ENCODE peak calls at places on chromosomes 13 and 19, in ten cellular contexts. F, E, K, L, R, X, T, V, C and M are unnamed samples.

GRCh38 chr13:93472296-93472695 is 245.7 kb downstream of the GPC6 start:
- DNase-seq in T (no peak), C (peak), F (no peak), R (no peak), V (no peak), K (no peak), X (no peak), L (no peak), E (no peak), M (no peak)

GRCh38 chr13:36815069-36815468 is 4.0 kb upstream of the RFXAP start:
- DNase-seq in L (no peak), R (no peak), K (no peak), X (no peak), T (no peak), F (peak), C (no peak), E (no peak), V (no peak), M (no peak)

GRCh38 chr19:5302396-5302795 is 38.2 kb downstream of the PTPRS start:
- DNase-seq in L (no peak), T (no peak), K (no peak), R (no peak), E (no peak), V (no peak), C (no peak), F (no peak), X (no peak), M (no peak)

GRCh38 chr19:3491396-3492119 is 8.3 kb upstream of the SMIM44 start:
- DNase-seq in K (no peak), R (no peak), T (no peak), E (no peak), F (no peak), L (no peak), X (no peak), C (no peak), V (no peak), M (no peak)

GRCh38 chr19:41311072-41311471 is 1.1 kb downstream of the CCDC97 start:
- DNase-seq in E (no peak), T (no peak), F (no peak), X (no peak), V (no peak), K (no peak), R (no peak), C (no peak), L (no peak), M (peak)

GRCh38 chr13:74015137-74015536 is 119.1 kb downstream of the KLF12 start:
- DNase-seq in R (peak), E (no peak), V (peak), X (no peak), K (no peak), C (no peak), L (no peak), T (no peak), F (peak), M (no peak)

GRCh38 chr19:11736696-11737095 is 2.0 kb downstream of the ZNF823 start:
- DNase-seq in K (peak), R (peak), C (no peak), L (no peak), E (peak), X (peak), V (peak), T (no peak), F (peak), M (peak)

GRCh38 chr19:16273005-16273404 is 51.6 kb upstream of the KLF2 start:
- DNase-seq in K (no peak), T (no peak), F (no peak), R (peak), L (peak), C (no peak), E (peak), V (peak), X (no peak), M (no peak)

GRCh38 chr19:10339380-10339960 is at the start of gene ICAM3:
- DNase-seq in K (no peak), V (no peak), E (no peak), L (no peak), F (no peak), T (no peak), C (peak), R (no peak), X (no peak), M (no peak)

GRCh38 chr19:347946-348861 is 3.6 kb upstream of the MIER2 start:
- DNase-seq in L (peak), C (no peak), T (peak), R (no peak), V (no peak), X (no peak), E (no peak), K (no peak), F (peak), M (no peak)

GRCh38 chr13:112052213-112052612 is 14.7 kb upstream of the SOX1 start:
- DNase-seq in C (peak), V (no peak), T (no peak), F (no peak), R (no peak), X (no peak), E (no peak), L (no peak), K (no peak), M (no peak)

GRCh38 chr13:93355094-93355493 is 128.5 kb downstream of the GPC6 start:
- DNase-seq in T (no peak), C (no peak), V (no peak), R (no peak), E (no peak), K (no peak), L (no peak), F (no peak), X (no peak), M (no peak)

GRCh38 chr13:95530178-95530577 is 22.3 kb upstream of the CLDN10 start:
- DNase-seq in C (no peak), E (no peak), F (peak), V (peak), R (peak), K (peak), L (no peak), T (peak), X (no peak), M (peak)

GRCh38 chr19:11141937-11142527 is 13.6 kb downstream of the SPC24 start:
- DNase-seq in V (no peak), L (no peak), K (no peak), X (no peak), F (peak), E (no peak), T (no peak), C (no peak), R (no peak), M (no peak)

GRCh38 chr13:34749046-34749445 is 193.0 kb upstream of the NBEA start:
- DNase-seq in K (no peak), E (no peak), V (no peak), C (no peak), L (no peak), X (no peak), R (no peak), F (no peak), T (no peak), M (no peak)

GRCh38 chr13:34750078-34750703 is 191.9 kb upstream of the NBEA start:
- DNase-seq in V (peak), E (peak), F (no peak), C (no peak), K (peak), L (peak), R (no peak), T (no peak), X (no peak), M (no peak)

GRCh38 chr13:34748078-34748477 is 194.0 kb upstream of the NBEA start:
- DNase-seq in R (peak), E (peak), F (no peak), V (peak), L (no peak), T (peak), X (no peak), K (no peak), C (no peak), M (peak)

GRCh38 chr13:34747507-34747906 is 194.6 kb upstream of the NBEA start:
- DNase-seq in L (no peak), C (no peak), E (no peak), K (no peak), R (no peak), V (no peak), X (no peak), F (no peak), T (no peak), M (no peak)

DNA sequence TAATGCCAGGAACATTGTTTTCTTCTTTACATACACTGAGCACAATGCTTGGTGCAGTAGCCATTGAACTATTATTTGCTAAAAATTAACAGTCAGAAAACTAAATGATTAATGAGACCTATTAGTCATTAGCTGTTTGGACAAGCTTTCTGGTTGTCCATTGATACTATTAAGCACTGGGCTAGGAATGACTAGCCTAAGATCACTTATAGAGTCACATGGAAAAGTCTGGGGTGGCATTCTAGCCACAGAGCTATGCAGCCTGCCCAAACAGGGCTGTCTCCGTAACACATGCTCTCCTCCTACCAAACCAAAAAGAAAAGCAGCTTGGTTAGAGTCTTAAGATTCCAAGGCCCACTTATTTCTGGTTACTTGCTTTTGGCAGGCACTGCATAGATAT is 193.5 kb upstream of the NBEA start:
- DNase-seq in L (no peak), T (no peak), E (no peak), K (no peak), V (no peak), F (no peak), X (no peak), R (no peak), C (no peak), M (no peak)
- H3K4me3 ChIP-seq in L (no peak), T (no peak), E (no peak), K (no peak), V (no peak), F (no peak), X (no peak), R (no peak), C (no peak), M (no peak)

GRCh38 chr19:48558018-48558684 is 6.2 kb downstream of the SULT2B1 start:
- DNase-seq in V (peak), E (no peak), C (peak), K (no peak), R (peak), X (no peak), T (no peak), F (peak), L (no peak), M (peak)

GRCh38 chr19:48556825-48557224 is 4.9 kb downstream of the SULT2B1 start:
- DNase-seq in L (no peak), F (no peak), K (no peak), E (no peak), V (no peak), R (no peak), C (no peak), X (no peak), T (no peak), M (no peak)

GRCh38 chr19:48556163-48556562 is 4.2 kb downstream of the SULT2B1 start:
- DNase-seq in E (no peak), C (no peak), R (peak), L (peak), T (peak), F (peak), X (no peak), V (peak), K (peak), M (peak)

GRCh38 chr19:48561412-48561811 is 9.4 kb downstream of the SULT2B1 start:
- DNase-seq in R (no peak), T (no peak), E (no peak), L (no peak), F (no peak), C (no peak), X (no peak), V (no peak), K (no peak), M (no peak)

DNA sequence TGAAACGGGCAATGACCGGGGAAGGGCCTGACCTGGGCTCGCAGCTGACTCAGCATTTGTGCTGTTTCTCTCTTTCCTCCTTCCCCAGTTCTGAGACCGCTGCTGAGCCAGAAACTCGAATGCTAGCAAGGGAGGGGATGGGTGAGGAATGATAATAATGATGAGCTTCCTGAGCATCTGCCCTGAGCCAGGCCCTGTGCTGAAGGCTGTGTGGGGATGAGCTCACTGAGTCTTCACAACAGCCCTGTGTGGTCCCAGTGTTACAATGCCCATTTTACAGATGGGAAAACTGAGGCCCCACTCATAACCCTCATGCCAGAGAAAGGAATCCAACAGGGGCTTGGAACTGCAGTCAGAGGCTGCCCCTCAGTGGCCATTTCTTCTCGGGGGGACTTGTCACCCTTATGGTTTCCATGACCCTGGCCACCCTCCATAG is 8.1 kb downstream of the SULT2B1 start:
- DNase-seq in L (peak), T (no peak), E (no peak), R (no peak), C (no peak), K (no peak), V (no peak), F (no peak), X (no peak), M (peak)
- TF ChIP-seq CTCF in L (peak), T (no peak), E (no peak), R (no peak), C (no peak), K (peak), V (peak), F (no peak), X (no peak), M (peak)

GRCh38 chr19:35270381-35270811 is 1.6 kb downstream of the USF2 start:
- DNase-seq in X (no peak), C (peak), T (no peak), E (no peak), V (no peak), R (no peak), K (no peak), L (no peak), F (no peak), M (no peak)
- H3K4me3 ChIP-seq in X (no peak), C (peak), T (no peak), E (no peak), V (no peak), R (peak), K (no peak), L (no peak), F (peak), M (no peak)

GRCh38 chr19:46347985-46348384 is 1.1 kb downstream of the PPP5C start:
- DNase-seq in R (no peak), F (no peak), T (no peak), V (no peak), E (no peak), X (no peak), L (no peak), K (no peak), C (no peak), M (no peak)
- TF ChIP-seq CTCF in R (no peak), F (no peak), T (no peak), V (no peak), E (no peak), X (no peak), L (no peak), K (no peak), C (no peak), M (no peak)

GRCh38 chr13:109140777-109141354 is 511.5 kb downstream of the MYO16 start:
- DNase-seq in K (no peak), T (no peak), V (no peak), L (no peak), R (no peak), C (no peak), X (no peak), E (no peak), F (no peak), M (no peak)

GRCh38 chr13:109136873-109137272 is 507.5 kb downstream of the MYO16 start:
- DNase-seq in R (no peak), L (no peak), C (no peak), T (no peak), E (no peak), K (no peak), F (no peak), X (no peak), V (no peak), M (no peak)

GRCh38 chr13:109141716-109142115 is 512.3 kb downstream of the MYO16 start:
- DNase-seq in R (no peak), V (no peak), C (no peak), E (no peak), K (no peak), F (no peak), X (no peak), L (no peak), T (no peak), M (no peak)

GRCh38 chr13:109139346-109139745 is 509.9 kb downstream of the MYO16 start:
- DNase-seq in L (no peak), T (no peak), X (no peak), V (no peak), R (no peak), F (no peak), C (no peak), E (no peak), K (no peak), M (no peak)

DNA sequence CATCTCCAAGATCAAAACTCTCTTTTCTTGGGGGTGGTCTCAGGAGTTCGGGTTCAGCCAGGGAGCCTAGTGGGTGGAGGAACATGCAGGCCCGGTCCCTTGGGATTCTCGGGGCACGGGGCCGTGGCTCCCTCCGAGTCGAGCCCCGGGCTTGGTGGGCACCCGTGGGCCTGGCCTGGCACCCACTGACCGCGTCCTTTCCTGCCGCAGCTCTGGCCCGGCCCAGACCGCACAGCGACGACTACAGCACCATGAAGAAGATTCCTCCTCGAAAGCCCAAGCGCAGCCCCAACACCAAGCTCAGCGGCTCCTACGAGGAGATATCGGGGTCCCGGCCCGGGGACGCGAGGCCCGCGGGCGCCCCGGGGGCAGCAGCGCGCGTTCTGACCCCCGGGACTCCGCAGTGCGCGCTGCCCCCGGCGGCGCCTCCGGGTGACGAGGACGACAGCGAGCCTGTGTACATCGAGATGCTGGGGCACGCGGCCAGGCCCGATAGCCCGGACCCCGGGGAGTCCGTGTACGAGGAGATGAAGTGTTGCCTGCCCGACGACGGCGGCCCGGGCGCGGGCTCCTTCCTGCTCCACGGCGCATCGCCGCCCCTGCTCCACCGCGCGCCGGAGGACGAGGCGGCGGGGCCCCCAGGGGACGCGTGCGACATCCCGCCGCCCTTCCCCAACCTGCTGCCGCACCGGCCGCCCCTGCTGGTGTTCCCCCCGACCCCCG is 510.8 kb downstream of the MYO16 start:
- DNase-seq in L (no peak), E (no peak), F (no peak), V (no peak), T (no peak), C (peak), X (no peak), K (no peak), R (no peak), M (no peak)
- H3K4me3 ChIP-seq in L (no peak), E (peak), F (no peak), V (peak), T (no peak), C (peak), X (peak), K (no peak), R (no peak), M (no peak)

GRCh38 chr13:28534801-28535200 is 39.9 kb upstream of the FLT1 start:
- DNase-seq in T (no peak), L (no peak), E (no peak), F (no peak), C (no peak), R (no peak), X (no peak), V (no peak), K (no peak), M (no peak)
- TF ChIP-seq CTCF in T (no peak), L (no peak), E (no peak), F (no peak), C (no peak), R (no peak), X (no peak), V (no peak), K (no peak), M (no peak)

GRCh38 chr19:1399745-1400144 is 1.6 kb downstream of the GAMT start:
- DNase-seq in L (no peak), C (no peak), V (no peak), E (no peak), R (no peak), T (no peak), X (no peak), K (no peak), F (no peak), M (no peak)

GRCh38 chr19:1401889-1402217 is 511 bp upstream of the GAMT start:
- DNase-seq in E (no peak), K (no peak), R (no peak), V (no peak), L (no peak), X (no peak), T (no peak), C (no peak), F (no peak), M (no peak)

GRCh38 chr19:1401138-1401888 is at the start of gene GAMT:
- DNase-seq in X (no peak), C (peak), R (no peak), V (no peak), T (peak), K (no peak), L (peak), F (peak), E (peak), M (no peak)

GRCh38 chr19:1399079-1399478 is 2.3 kb downstream of the GAMT start:
- DNase-seq in E (no peak), L (no peak), X (no peak), R (no peak), V (no peak), C (no peak), T (no peak), F (no peak), K (no peak), M (no peak)

GRCh38 chr19:1400281-1401137 is 833 bp downstream of the GAMT start:
- DNase-seq in V (no peak), T (no peak), F (no peak), K (no peak), R (no peak), C (peak), L (peak), X (no peak), E (peak), M (no peak)
- H3K4me3 ChIP-seq in V (peak), T (peak), F (peak), K (peak), R (peak), C (peak), L (peak), X (peak), E (peak), M (peak)

GRCh38 chr13:40581277-40581579 is 85.2 kb downstream of the FOXO1 start:
- DNase-seq in X (no peak), R (no peak), E (no peak), C (no peak), T (peak), F (no peak), K (no peak), L (no peak), V (no peak), M (no peak)

GRCh38 chr13:40579535-40579934 is 86.9 kb downstream of the FOXO1 start:
- DNase-seq in L (no peak), X (no peak), F (no peak), V (no peak), C (no peak), E (no peak), R (no peak), T (no peak), K (no peak), M (no peak)

GRCh38 chr13:40578055-40578454 is 88.4 kb downstream of the FOXO1 start:
- DNase-seq in K (no peak), T (no peak), E (no peak), F (no peak), X (no peak), V (no peak), L (no peak), R (no peak), C (no peak), M (no peak)

GRCh38 chr13:40582531-40582930 is 83.9 kb downstream of the FOXO1 start:
- DNase-seq in C (no peak), V (no peak), F (no peak), L (no peak), R (no peak), E (no peak), T (no peak), X (no peak), K (no peak), M (no peak)

GRCh38 chr13:40580566-40581276 is 85.7 kb downstream of the FOXO1 start:
- DNase-seq in C (no peak), X (no peak), F (no peak), V (no peak), K (no peak), L (no peak), T (peak), E (no peak), R (no peak), M (no peak)
- TF ChIP-seq CTCF in C (no peak), X (no peak), F (no peak), V (no peak), K (no peak), L (no peak), T (no peak), E (no peak), R (no peak), M (no peak)